ENCODE peak calls at places on chromosome 20, in four cellular contexts. N, A, L and C are unnamed samples.

GRCh38 chr20:3168079-3168828 is 5.1 kb downstream of the LZTS3 start:
- DNase-seq in N (no peak), A (no peak), L (no peak), C (no peak)

GRCh38 chr20:47711046-47711752 is 74.1 kb downstream of the SULF2 start:
- DNase-seq in N (no peak), A (no peak), L (no peak), C (no peak)

GRCh38 chr20:53692465-53693067 is 98.9 kb upstream of the ZNF217 start:
- DNase-seq in N (peak; percentile 86), A (no peak), L (no peak), C (peak; percentile 64)

GRCh38 chr20:35702051-35702823 is 3.0 kb downstream of the ROMO1 start:
- DNase-seq in N (peak; percentile 79), A (no peak), L (no peak), C (no peak)

GRCh38 chr20:49115565-49115964 is 69.5 kb downstream of the CSE1L start:
- DNase-seq in N (peak; percentile 72), A (no peak), L (peak; percentile 52), C (no peak)

GRCh38 chr20:62879275-62880146 is 17.9 kb upstream of the TCFL5 start:
- DNase-seq in N (no peak), A (no peak), L (no peak), C (no peak)

GRCh38 chr20:31674895-31675827 is 37.4 kb downstream of the COX4I2 start:
- DNase-seq in N (peak; percentile 64), A (no peak), L (peak; percentile 90), C (peak; percentile 34)

GRCh38 chr20:56166781-56167465 is 81.6 kb upstream of the MC3R start:
- DNase-seq in N (no peak), A (no peak), L (no peak), C (no peak)

GRCh38 chr20:32184953-32185603 is 22.5 kb downstream of the PLAGL2 start:
- DNase-seq in N (no peak), A (no peak), L (no peak), C (no peak)

GRCh38 chr20:62920039-62920645 is 6.2 kb downstream of the DIDO1 start:
- DNase-seq in N (no peak), A (no peak), L (no peak), C (no peak)

GRCh38 chr20:36483919-36484808 is 57.2 kb upstream of the MYL9 start:
- DNase-seq in N (peak; percentile 75), A (no peak), L (peak; percentile 53), C (no peak)

GRCh38 chr20:55471052-55472006 is 534.0 kb downstream of the CBLN4 start:
- DNase-seq in N (no peak), A (no peak), L (no peak), C (no peak)

GRCh38 chr20:54062812-54063280 is 7.5 kb downstream of the BCAS1 start:
- DNase-seq in N (peak; percentile 31), A (no peak), L (peak; percentile 67), C (no peak)

GRCh38 chr20:54174452-54175175 is 828 bp upstream of the CYP24A1 start:
- DNase-seq in N (no peak), A (no peak), L (no peak), C (no peak)

GRCh38 chr20:51540585-51540984 is 1.9 kb downstream of the NFATC2 start:
- DNase-seq in N (no peak), A (no peak), L (no peak), C (no peak)

GRCh38 chr20:61640171-61640570 is 388.1 kb downstream of the CDH4 start:
- DNase-seq in N (peak; percentile 26), A (no peak), L (peak; percentile 48), C (peak; percentile 28)

GRCh38 chr20:61636531-61637116 is 384.6 kb downstream of the CDH4 start:
- DNase-seq in N (no peak), A (no peak), L (no peak), C (no peak)

GRCh38 chr20:61640846-61641245 is 388.8 kb downstream of the CDH4 start:
- DNase-seq in N (no peak), A (no peak), L (no peak), C (no peak)

GRCh38 chr20:61635721-61636455 is 383.8 kb downstream of the CDH4 start:
- DNase-seq in N (no peak), A (no peak), L (no peak), C (no peak)

GRCh38 chr20:61639200-61639599 is 387.1 kb downstream of the CDH4 start:
- DNase-seq in N (peak; percentile 33), A (no peak), L (peak; percentile 23), C (no peak)
- TF ChIP-seq CTCF in N (no peak), A (no peak), L (no peak), C (no peak)

GRCh38 chr20:1776608-1777475 is 118.4 kb upstream of the SIRPA start:
- DNase-seq in N (peak; percentile 87), A (peak; percentile 95), L (peak; percentile 93), C (peak; percentile 37)
- TF ChIP-seq CTCF in N (peak; percentile 84), A (peak; percentile 87), L (peak; percentile 83), C (peak; percentile 91)

GRCh38 chr20:43389839-43390626 is 67.7 kb upstream of the SRSF6 start:
- DNase-seq in N (no peak), A (peak; percentile 36), L (no peak), C (no peak)
- TF ChIP-seq CTCF in N (peak; percentile 31), A (peak; percentile 60), L (peak; percentile 19), C (peak; percentile 55)

DNA sequence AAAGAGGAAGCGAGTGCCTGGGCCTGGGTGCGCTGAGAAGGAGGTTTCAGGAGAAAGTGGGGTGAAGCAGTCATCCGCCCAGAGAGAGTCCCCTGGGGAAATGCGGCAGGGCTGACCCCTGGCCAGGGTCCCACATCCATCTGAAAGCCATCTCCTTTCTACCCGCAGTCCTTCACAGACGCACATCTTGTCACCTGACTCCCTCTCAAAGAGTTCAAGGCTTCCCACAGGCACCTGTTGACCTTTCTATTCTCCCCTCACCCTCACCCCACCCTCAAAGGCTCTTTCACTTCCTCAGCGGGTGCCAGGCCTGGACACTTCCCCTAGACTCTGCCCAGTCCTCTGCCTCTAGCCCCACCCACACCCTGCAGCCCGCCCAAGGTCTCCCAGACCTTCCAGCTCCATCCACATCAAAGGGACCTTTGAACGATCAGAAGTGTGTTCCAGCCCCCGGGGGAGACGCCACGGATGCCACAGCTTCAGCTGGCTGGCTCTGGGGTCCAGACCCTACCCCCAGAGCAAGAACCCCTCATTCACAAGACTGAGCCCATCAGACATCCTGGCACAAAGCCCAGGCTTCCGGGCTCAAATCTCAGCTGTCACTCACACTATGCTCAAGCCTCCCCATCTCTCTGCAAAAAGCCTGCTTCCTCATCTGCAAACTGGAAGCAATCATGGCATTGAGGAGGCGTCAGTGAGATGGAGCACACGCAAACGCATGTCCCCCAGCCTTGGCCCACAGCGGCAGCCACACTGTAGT is 2.1 kb downstream of the CTSZ start:
- DNase-seq in N (no peak), A (no peak), L (no peak), C (no peak)
- TF ChIP-seq CTCF in N (no peak), A (no peak), L (no peak), C (no peak)

DNA sequence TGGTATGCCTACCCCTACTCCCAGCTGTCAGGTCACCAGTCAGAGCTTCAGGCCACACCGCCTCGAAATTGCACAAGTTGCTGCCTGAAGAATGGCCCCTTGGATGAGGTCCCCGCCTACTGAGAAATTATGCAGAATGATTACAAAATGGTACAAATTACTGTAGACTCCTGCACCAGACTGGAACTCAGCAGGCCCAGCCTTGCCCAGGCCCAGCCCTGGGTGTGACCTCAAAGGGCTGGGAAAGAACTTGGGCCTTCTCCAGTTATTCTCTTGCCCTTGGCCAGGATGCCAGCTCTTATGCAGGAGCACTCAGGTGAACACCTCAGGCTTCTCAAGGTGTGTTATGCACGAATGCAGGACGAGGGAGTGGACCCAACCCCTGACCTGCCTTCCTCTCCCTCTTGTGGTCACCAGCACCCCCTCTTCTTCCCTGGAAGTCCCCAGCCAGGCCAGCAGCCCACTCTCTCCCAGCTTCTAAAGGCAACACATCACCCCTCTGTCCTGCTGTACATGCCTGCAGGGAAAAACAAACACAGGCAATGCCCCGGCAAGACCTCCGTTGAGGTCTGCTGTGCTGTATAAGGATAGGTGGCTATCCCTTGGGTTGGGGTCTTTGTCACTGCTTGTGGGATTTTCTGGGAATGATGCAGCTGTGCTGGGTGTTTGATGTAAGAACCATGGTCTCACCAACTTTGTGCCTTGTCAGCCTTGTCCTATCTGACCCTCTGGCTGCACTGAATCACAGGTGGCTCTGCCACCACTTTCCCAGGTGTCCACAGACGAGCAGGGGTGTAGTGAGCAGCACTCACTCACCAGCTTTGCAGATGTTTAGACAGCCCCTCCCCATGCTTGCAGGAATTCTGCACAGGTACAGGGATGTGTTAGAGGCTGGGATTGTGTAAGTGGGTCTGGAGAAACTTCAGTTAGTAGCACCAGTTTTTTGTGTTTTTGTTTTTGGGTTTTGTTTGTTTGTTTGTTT is 88.5 kb upstream of the NAA20 start:
- DNase-seq in N (no peak), A (no peak), L (no peak), C (no peak)
- TF ChIP-seq CTCF in N (no peak), A (no peak), L (no peak), C (no peak)

GRCh38 chr20:43571310-43571709 is 12.5 kb downstream of the SGK2 start:
- DNase-seq in N (no peak), A (no peak), L (no peak), C (no peak)
- TF ChIP-seq CTCF in N (no peak), A (no peak), L (no peak), C (no peak)

GRCh38 chr20:64053841-64054661 is 4.6 kb upstream of the SOX18 start:
- DNase-seq in N (no peak), A (no peak), L (peak; percentile 53), C (no peak)
- TF ChIP-seq CTCF in N (peak; percentile 32), A (no peak), L (peak; percentile 40), C (peak; percentile 46)

GRCh38 chr20:1118336-1119127 is at the start of gene PSMF1:
- DNase-seq in N (peak; percentile 86), A (peak; percentile 93), L (peak; percentile 92), C (peak; percentile 36)
- TF ChIP-seq CTCF in N (no peak), A (no peak), L (peak; percentile 6), C (no peak)

DNA sequence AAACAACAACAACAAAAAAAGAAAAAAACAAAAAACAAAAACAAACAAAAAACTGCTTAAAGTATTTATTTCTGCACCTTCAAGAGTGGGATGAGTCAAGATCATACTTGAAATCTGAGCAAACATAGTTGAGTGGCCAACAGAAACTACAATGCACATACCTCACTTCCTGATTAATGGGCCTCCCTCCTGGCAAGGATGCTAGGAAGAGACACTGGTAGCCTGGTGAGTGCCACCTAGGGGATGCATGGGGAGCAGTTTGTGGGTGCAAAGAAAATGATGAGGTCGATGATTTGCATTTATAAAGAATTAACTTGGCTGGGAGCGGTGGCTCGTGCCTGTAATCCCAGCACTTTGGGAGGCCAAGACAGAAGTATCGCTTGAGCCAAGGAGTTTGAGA is 808.1 kb downstream of the MAFB start:
- DNase-seq in N (no peak), A (no peak), L (peak; percentile 47), C (no peak)
- TF ChIP-seq CTCF in N (no peak), A (peak; percentile 23), L (peak; percentile 45), C (no peak)